ENCODE peak calls at places on chromosomes 16 and 17, in six cellular contexts. V is T47D, R is left lung, G is NCI-H1105 treated with DMSO at 0.1 percent for 48 hours, U is ACHN, N is NCI-H82. K is an unnamed sample.

GRCh38 chr17:17605747-17606083 is 14.2 kb upstream of the PEMT start:
- DNase-seq in V (no peak), R (no peak), G (no peak), U (no peak), N (no peak), K (no peak)

GRCh38 chr16:14098081-14098480 is 27.0 kb downstream of the MRTFB start:
- DNase-seq in V (no peak), R (no peak), G (no peak), U (no peak), N (no peak), K (no peak)

GRCh38 chr17:50841949-50842354 is 6.6 kb downstream of the WFIKKN2 start:
- DNase-seq in V (peak), R (peak), G (peak), U (peak), N (peak), K (peak)

GRCh38 chr17:4893721-4894560 is 5.4 kb upstream of the C17orf107 start:
- DNase-seq in V (no peak), R (no peak), G (no peak), U (no peak), N (no peak), K (no peak)

GRCh38 chr17:10001296-10001904 is 96.3 kb upstream of the RCVRN start:
- DNase-seq in V (no peak), R (no peak), G (no peak), U (no peak), N (no peak), K (no peak)

GRCh38 chr17:58242171-58242784 is 3.9 kb downstream of the LPO start:
- DNase-seq in V (no peak), R (no peak), G (no peak), U (no peak), N (peak), K (no peak)

GRCh38 chr16:17493012-17493411 is 22.3 kb upstream of the XYLT1 start:
- DNase-seq in V (no peak), R (no peak), G (no peak), U (no peak), N (no peak), K (no peak)

GRCh38 chr17:76957600-76958464 is 89.6 kb downstream of the MGAT5B start:
- DNase-seq in V (no peak), R (no peak), G (no peak), U (no peak), N (peak), K (no peak)

GRCh38 chr16:54066451-54067056 is 220.0 kb downstream of the IRX3 start:
- DNase-seq in V (no peak), R (no peak), G (no peak), U (peak), N (no peak), K (no peak)

GRCh38 chr17:41415833-41416335 is 8.5 kb downstream of the KRT37 start:
- DNase-seq in V (no peak), R (no peak), G (no peak), U (peak), N (no peak), K (no peak)

GRCh38 chr17:60165976-60166375 is 16.2 kb downstream of the CA4 start:
- DNase-seq in V (no peak), R (no peak), G (no peak), U (no peak), N (peak), K (peak)

GRCh38 chr16:58035356-58036170 is 10.0 kb downstream of the MMP15 start:
- DNase-seq in V (no peak), R (no peak), G (no peak), U (no peak), N (no peak), K (no peak)

GRCh38 chr17:57243171-57243622 is 13.1 kb upstream of the MSI2 start:
- DNase-seq in V (peak), R (peak), G (peak), U (peak), N (peak), K (peak)

GRCh38 chr17:76707985-76708807 is 2.6 kb downstream of the MXRA7 start:
- DNase-seq in V (no peak), R (no peak), G (no peak), U (peak), N (peak), K (no peak)

GRCh38 chr17:66354472-66354871 is 52.1 kb downstream of the PRKCA start:
- DNase-seq in V (no peak), R (no peak), G (no peak), U (no peak), N (peak), K (no peak)

GRCh38 chr16:75580-76501 is 2.2 kb upstream of the MPG start:
- DNase-seq in V (no peak), R (peak), G (no peak), U (no peak), N (peak), K (no peak)

GRCh38 chr17:52084176-52084575 is 74.3 kb downstream of the CA10 start:
- DNase-seq in V (no peak), R (no peak), G (no peak), U (no peak), N (no peak), K (no peak)

K was measured in HuH-7.5.